ENCODE peak calls at places on chromosomes 16 and 17, in six cellular contexts. One of them, this sample, is unnamed.

GRCh38 chr17:59510611-59511010 is 54.8 kb upstream of the DHX40 start:
- DNase-seq in HepG2: no peak
- DNase-seq in IMR-90: no peak
- DNase-seq in neural progenitor cell: no peak
- DNase-seq in OCI-LY7: no peak
- DNase-seq in GM23248: no peak
- DNase-seq in this sample: no peak

GRCh38 chr17:82244413-82245140 is 15.7 kb downstream of the SLC16A3 start:
- DNase-seq in neural progenitor cell: no peak
- DNase-seq in GM23248: peak; percentile 62
- DNase-seq in HepG2: no peak
- DNase-seq in OCI-LY7: peak; percentile 29
- DNase-seq in IMR-90: no peak
- DNase-seq in this sample: no peak

GRCh38 chr17:38528101-38528500 is 77.7 kb downstream of the SRCIN1 start:
- DNase-seq in OCI-LY7: no peak
- DNase-seq in IMR-90: no peak
- DNase-seq in HepG2: no peak
- DNase-seq in neural progenitor cell: peak; percentile 23
- DNase-seq in GM23248: no peak
- DNase-seq in this sample: no peak

GRCh38 chr17:77100009-77100408 is 40.8 kb upstream of the SEC14L1 start:
- DNase-seq in OCI-LY7: no peak
- DNase-seq in HepG2: no peak
- DNase-seq in IMR-90: no peak
- DNase-seq in neural progenitor cell: peak; percentile 37
- DNase-seq in GM23248: no peak
- DNase-seq in this sample: no peak

GRCh38 chr17:10768766-10769383 is 35.0 kb downstream of the TMEM238L start:
- DNase-seq in GM23248: peak; percentile 10
- DNase-seq in HepG2: no peak
- DNase-seq in neural progenitor cell: no peak
- DNase-seq in IMR-90: no peak
- DNase-seq in OCI-LY7: no peak
- DNase-seq in this sample: no peak

GRCh38 chr17:50331085-50331791 is 14.7 kb upstream of the XYLT2 start:
- DNase-seq in IMR-90: peak; percentile 99
- DNase-seq in GM23248: peak; percentile 93
- DNase-seq in OCI-LY7: no peak
- DNase-seq in neural progenitor cell: no peak
- DNase-seq in HepG2: no peak
- DNase-seq in this sample: no peak

GRCh38 chr17:42670199-42670924 is 6.4 kb downstream of the PLEKHH3 start:
- DNase-seq in neural progenitor cell: peak; percentile 79
- DNase-seq in GM23248: no peak
- DNase-seq in OCI-LY7: no peak
- DNase-seq in IMR-90: no peak
- DNase-seq in HepG2: no peak
- DNase-seq in this sample: peak; percentile 96

GRCh38 chr17:49494937-49495841 is at the start of gene NGFR:
- DNase-seq in OCI-LY7: peak; percentile 75
- DNase-seq in HepG2: no peak
- DNase-seq in IMR-90: peak; percentile 13
- DNase-seq in GM23248: peak; percentile 60
- DNase-seq in neural progenitor cell: peak; percentile 90
- DNase-seq in this sample: peak; percentile 82

GRCh38 chr17:58224315-58224714 is 5.3 kb upstream of the MKS1 start:
- DNase-seq in IMR-90: peak; percentile 46
- DNase-seq in GM23248: peak; percentile 71
- DNase-seq in neural progenitor cell: no peak
- DNase-seq in HepG2: no peak
- DNase-seq in OCI-LY7: no peak
- DNase-seq in this sample: no peak

GRCh38 chr16:81509404-81509803 is 64.8 kb downstream of the CMIP start:
- DNase-seq in GM23248: no peak
- DNase-seq in OCI-LY7: no peak
- DNase-seq in neural progenitor cell: no peak
- DNase-seq in HepG2: no peak
- DNase-seq in IMR-90: no peak
- DNase-seq in this sample: no peak

GRCh38 chr16:1125471-1125870 is 27.4 kb upstream of the CACNA1H start:
- DNase-seq in GM23248: peak; percentile 77
- DNase-seq in IMR-90: peak; percentile 74
- DNase-seq in neural progenitor cell: peak; percentile 47
- DNase-seq in HepG2: no peak
- DNase-seq in OCI-LY7: no peak
- DNase-seq in this sample: no peak

GRCh38 chr17:29571883-29572681 is 3.6 kb downstream of the TP53I13 start:
- DNase-seq in GM23248: peak; percentile 56
- DNase-seq in IMR-90: no peak
- DNase-seq in OCI-LY7: no peak
- DNase-seq in neural progenitor cell: no peak
- DNase-seq in HepG2: no peak
- DNase-seq in this sample: peak; percentile 35

DNA sequence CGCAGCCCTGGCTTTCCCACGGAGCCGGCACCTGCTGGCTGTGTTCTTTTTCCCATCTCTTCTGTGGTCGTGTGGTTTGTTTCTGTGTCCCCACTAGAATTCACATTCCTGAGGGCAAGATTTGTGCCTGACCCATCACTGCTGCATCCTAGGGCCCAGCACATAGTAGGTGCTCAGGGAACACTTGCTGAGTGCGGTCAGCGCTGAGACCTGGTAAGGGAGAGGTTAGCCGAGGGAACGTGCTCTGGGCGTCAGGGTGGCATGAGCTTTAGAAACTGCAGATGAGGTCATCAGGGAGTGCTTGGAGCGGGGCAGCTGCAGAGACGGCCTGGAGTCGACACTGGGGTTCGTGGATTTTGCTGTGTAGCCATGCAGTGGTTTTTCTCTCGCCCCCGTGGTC is 5.9 kb downstream of the DEF8 start:
- DNase-seq in OCI-LY7: no peak
- DNase-seq in IMR-90: no peak
- DNase-seq in GM23248: no peak
- DNase-seq in HepG2: no peak
- DNase-seq in neural progenitor cell: no peak
- DNase-seq in this sample: no peak
- H4K20me1 ChIP-seq in OCI-LY7: peaks cover 8% of the 10 kb centered on the region
- H4K20me1 ChIP-seq in IMR-90: peaks cover 17% of the 10 kb centered on the region
- H4K20me1 ChIP-seq in GM23248: no peaks in the 10 kb centered on the region
- H4K20me1 ChIP-seq in HepG2: no peaks in the 10 kb centered on the region
- H4K20me1 ChIP-seq in neural progenitor cell: peaks cover 24% of the 10 kb centered on the region
- H4K20me1 ChIP-seq in this sample: no peaks in the 10 kb centered on the region

DNA sequence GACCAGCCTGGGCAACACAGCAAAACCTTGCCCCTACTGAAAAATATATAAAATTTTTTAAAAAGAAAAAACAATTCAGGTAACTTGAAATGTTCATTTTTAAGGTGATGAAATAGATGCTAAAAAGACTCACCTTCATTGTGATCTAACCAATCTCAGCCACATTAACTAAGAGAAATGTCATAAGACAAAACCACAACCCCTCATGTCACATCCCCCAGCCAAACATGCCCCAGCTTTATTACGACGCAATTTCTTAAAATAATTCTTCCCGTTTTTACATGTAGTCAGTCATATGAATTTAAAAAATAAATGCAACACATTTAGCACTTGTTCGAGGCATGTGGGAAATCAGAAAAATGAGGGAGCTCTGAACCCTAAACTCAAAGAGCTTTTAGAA is 9.5 kb downstream of the AMFR start:
- DNase-seq in GM23248: no peak
- DNase-seq in IMR-90: no peak
- DNase-seq in HepG2: no peak
- DNase-seq in neural progenitor cell: no peak
- DNase-seq in OCI-LY7: no peak
- DNase-seq in this sample: no peak
- H4K20me1 ChIP-seq in GM23248: peaks cover 20% of the 10 kb centered on the region
- H4K20me1 ChIP-seq in IMR-90: peaks cover 36% of the 10 kb centered on the region
- H4K20me1 ChIP-seq in HepG2: no peaks in the 10 kb centered on the region
- H4K20me1 ChIP-seq in neural progenitor cell: peaks cover 28% of the 10 kb centered on the region
- H4K20me1 ChIP-seq in OCI-LY7: peaks cover 5% of the 10 kb centered on the region
- H4K20me1 ChIP-seq in this sample: no peaks in the 10 kb centered on the region

GRCh38 chr17:74777884-74778490 is 1.8 kb upstream of the NAT9 start:
- DNase-seq in neural progenitor cell: no peak
- DNase-seq in HepG2: no peak
- DNase-seq in IMR-90: no peak
- DNase-seq in OCI-LY7: no peak
- DNase-seq in GM23248: no peak
- DNase-seq in this sample: no peak
- H4K20me1 ChIP-seq in neural progenitor cell: peaks cover 6% of the 10 kb centered on the region
- H4K20me1 ChIP-seq in HepG2: no peaks in the 10 kb centered on the region
- H4K20me1 ChIP-seq in IMR-90: peaks cover 16% of the 10 kb centered on the region
- H4K20me1 ChIP-seq in OCI-LY7: no peaks in the 10 kb centered on the region
- H4K20me1 ChIP-seq in GM23248: no peaks in the 10 kb centered on the region
- H4K20me1 ChIP-seq in this sample: no peaks in the 10 kb centered on the region

DNA sequence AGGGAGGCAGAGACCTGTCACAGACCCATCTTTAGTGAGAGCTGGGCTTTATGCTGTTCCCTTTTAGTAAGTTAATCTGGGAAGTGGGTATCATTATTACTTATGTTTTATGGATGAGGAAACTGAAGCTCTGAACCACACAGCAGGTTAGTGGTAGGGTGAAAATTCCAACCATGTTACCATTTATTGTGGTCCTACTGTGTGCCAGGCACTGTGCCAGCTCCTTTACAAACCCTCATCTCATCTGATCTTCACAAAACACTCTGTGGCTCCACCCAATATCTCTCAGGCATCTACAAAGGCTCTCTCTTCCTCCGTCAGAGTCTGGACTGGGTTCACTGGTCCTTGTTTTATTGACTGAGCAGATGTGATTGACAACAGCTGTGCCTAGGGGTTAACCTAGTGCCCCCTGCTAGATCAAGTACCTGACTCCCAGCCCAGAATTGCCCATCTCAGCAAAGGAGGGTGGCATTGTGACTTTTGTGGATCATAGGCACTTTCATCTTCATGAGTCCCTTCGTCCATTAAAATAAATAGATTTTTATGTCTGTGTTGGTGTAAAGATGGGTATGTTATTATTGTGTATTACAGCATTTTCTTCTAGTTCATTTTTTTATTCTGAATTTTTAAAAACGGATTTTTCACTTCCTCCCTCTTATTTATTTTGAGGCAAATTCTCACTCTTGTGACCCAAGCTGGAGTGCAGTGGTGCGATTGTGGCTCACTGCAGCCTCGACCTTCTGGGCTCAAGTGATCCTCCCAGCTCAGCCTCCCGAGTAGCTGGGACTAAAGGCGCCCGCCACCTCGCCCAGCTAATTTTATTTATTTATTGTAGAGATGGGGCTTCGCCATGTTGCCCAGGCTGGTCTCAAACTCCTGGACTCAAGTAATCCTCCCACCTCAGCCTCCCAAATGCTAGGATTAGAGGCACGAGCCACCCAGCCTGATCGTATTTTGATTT is 3.1 kb downstream of the TGFB1I1 start:
- DNase-seq in GM23248: no peak
- DNase-seq in neural progenitor cell: no peak
- DNase-seq in HepG2: no peak
- DNase-seq in OCI-LY7: no peak
- DNase-seq in IMR-90: no peak
- DNase-seq in this sample: no peak
- H4K20me1 ChIP-seq in GM23248: no peaks in the 10 kb centered on the region
- H4K20me1 ChIP-seq in neural progenitor cell: peaks cover 19% of the 10 kb centered on the region
- H4K20me1 ChIP-seq in HepG2: no peaks in the 10 kb centered on the region
- H4K20me1 ChIP-seq in OCI-LY7: no peaks in the 10 kb centered on the region
- H4K20me1 ChIP-seq in IMR-90: peaks cover 66% of the 10 kb centered on the region
- H4K20me1 ChIP-seq in this sample: no peaks in the 10 kb centered on the region

DNA sequence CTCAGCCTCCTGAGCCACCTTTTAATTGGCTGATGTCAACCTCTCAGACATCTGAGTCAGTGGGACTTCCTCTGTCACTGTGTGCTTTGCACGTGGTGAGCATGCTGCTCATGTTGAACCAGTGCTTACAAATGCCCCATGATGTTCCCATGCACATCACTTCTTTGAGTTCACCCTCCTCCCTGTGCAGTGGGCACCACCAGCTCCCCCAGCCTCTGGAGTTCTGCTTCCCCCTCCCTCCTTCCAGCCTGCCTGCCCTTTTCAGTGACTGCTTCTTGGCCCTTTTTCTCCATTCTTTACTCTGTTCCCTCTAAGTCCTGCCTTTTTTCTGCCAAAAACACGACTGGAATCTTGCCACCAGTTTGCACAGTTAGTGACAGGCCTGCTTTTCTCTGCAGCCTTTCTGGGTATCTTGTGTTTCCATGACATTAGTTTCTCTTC is 41.6 kb downstream of the USP10 start:
- DNase-seq in HepG2: no peak
- DNase-seq in GM23248: peak; percentile 81
- DNase-seq in IMR-90: peak; percentile 69
- DNase-seq in neural progenitor cell: no peak
- DNase-seq in OCI-LY7: no peak
- DNase-seq in this sample: no peak
- H4K20me1 ChIP-seq in HepG2: peaks cover 62% of the 10 kb centered on the region
- H4K20me1 ChIP-seq in GM23248: peaks cover 11% of the 10 kb centered on the region
- H4K20me1 ChIP-seq in IMR-90: peaks cover 55% of the 10 kb centered on the region
- H4K20me1 ChIP-seq in neural progenitor cell: peaks cover 96% of the 10 kb centered on the region
- H4K20me1 ChIP-seq in OCI-LY7: peaks cover 22% of the 10 kb centered on the region
- H4K20me1 ChIP-seq in this sample: peaks cover 7% of the 10 kb centered on the region

GRCh38 chr16:84726670-84727467 is 27.1 kb downstream of the USP10 start:
- DNase-seq in OCI-LY7: peak; percentile 54
- DNase-seq in IMR-90: no peak
- DNase-seq in HepG2: peak; percentile 71
- DNase-seq in GM23248: no peak
- DNase-seq in neural progenitor cell: no peak
- DNase-seq in this sample: no peak
- H4K20me1 ChIP-seq in OCI-LY7: peaks cover 55% of the 10 kb centered on the region
- H4K20me1 ChIP-seq in IMR-90: peaks cover 39% of the 10 kb centered on the region
- H4K20me1 ChIP-seq in HepG2: peaks cover 92% of the 10 kb centered on the region
- H4K20me1 ChIP-seq in GM23248: peaks cover 7% of the 10 kb centered on the region
- H4K20me1 ChIP-seq in neural progenitor cell: peaks cover 94% of the 10 kb centered on the region
- H4K20me1 ChIP-seq in this sample: no peaks in the 10 kb centered on the region

GRCh38 chr16:88613911-88614817 is 24.2 kb upstream of the IL17C start:
- DNase-seq in GM23248: peak; percentile 16
- DNase-seq in neural progenitor cell: no peak
- DNase-seq in HepG2: no peak
- DNase-seq in IMR-90: peak; percentile 45
- DNase-seq in OCI-LY7: no peak
- DNase-seq in this sample: no peak

GRCh38 chr16:88613293-88613692 is 25.1 kb upstream of the IL17C start:
- DNase-seq in OCI-LY7: no peak
- DNase-seq in neural progenitor cell: no peak
- DNase-seq in GM23248: no peak
- DNase-seq in HepG2: no peak
- DNase-seq in IMR-90: no peak
- DNase-seq in this sample: no peak

GRCh38 chr16:88610080-88610479 is 28.3 kb upstream of the IL17C start:
- DNase-seq in HepG2: no peak
- DNase-seq in OCI-LY7: peak; percentile 12
- DNase-seq in GM23248: no peak
- DNase-seq in IMR-90: no peak
- DNase-seq in neural progenitor cell: peak; percentile 42
- DNase-seq in this sample: peak; percentile 55

GRCh38 chr16:88608076-88608475 is 30.3 kb upstream of the IL17C start:
- DNase-seq in IMR-90: no peak
- DNase-seq in OCI-LY7: no peak
- DNase-seq in neural progenitor cell: no peak
- DNase-seq in HepG2: no peak
- DNase-seq in GM23248: no peak
- DNase-seq in this sample: no peak

GRCh38 chr16:88611220-88611821 is 27.1 kb upstream of the IL17C start:
- DNase-seq in IMR-90: no peak
- DNase-seq in GM23248: no peak
- DNase-seq in OCI-LY7: no peak
- DNase-seq in neural progenitor cell: peak; percentile 73
- DNase-seq in HepG2: no peak
- DNase-seq in this sample: peak; percentile 56
- H4K20me1 ChIP-seq in IMR-90: peaks cover 51% of the 10 kb centered on the region
- H4K20me1 ChIP-seq in GM23248: no peaks in the 10 kb centered on the region
- H4K20me1 ChIP-seq in OCI-LY7: no peaks in the 10 kb centered on the region
- H4K20me1 ChIP-seq in neural progenitor cell: peaks cover 73% of the 10 kb centered on the region
- H4K20me1 ChIP-seq in HepG2: no peaks in the 10 kb centered on the region
- H4K20me1 ChIP-seq in this sample: no peaks in the 10 kb centered on the region